ENCODE peak calls at places on chromosomes 4 and X, in ten cellular contexts. R is GM10248, C is sigmoid colon, I is progenitor cell of endocrine pancreas, E is hepatocyte, T is mammary epithelial cell, H is A549, K is foreskin fibroblast, N is fibroblast of mammary gland, G is astrocyte. Q is an unnamed sample.

GRCh38 chr4:2811830-2812599 is 19.1 kb downstream of the SH3BP2 start:
- DNase-seq in G (peak), I (no peak), C (peak), E (no peak), T (no peak), R (peak), N (peak), H (no peak), K (peak), Q (peak)

GRCh38 chr4:147325566-147325965 is 155.3 kb upstream of the EDNRA start:
- DNase-seq in H (no peak), G (no peak), R (no peak), E (no peak), N (peak), I (no peak), C (no peak), T (no peak), K (peak), Q (no peak)

GRCh38 chr4:28296239-28296638 is 1435.6 kb downstream of the STIM2 start:
- DNase-seq in N (no peak), K (no peak), R (no peak), I (no peak), H (no peak), T (no peak), C (no peak), G (no peak), E (no peak), Q (no peak)

GRCh38 chr4:35972814-35973213 is 271.5 kb downstream of the ARAP2 start:
- DNase-seq in C (no peak), G (no peak), K (no peak), I (no peak), H (no peak), T (no peak), R (no peak), N (no peak), E (no peak), Q (no peak)

GRCh38 chr4:145216532-145216931 is 36.1 kb upstream of the OTUD4 start:
- DNase-seq in T (peak), G (no peak), R (no peak), H (no peak), N (peak), E (no peak), C (no peak), I (no peak), K (peak), Q (no peak)

GRCh38 chr4:100738388-100739165 is 220.8 kb upstream of the EMCN start:
- DNase-seq in C (peak), H (peak), G (peak), N (peak), K (peak), E (peak), R (no peak), I (no peak), T (peak), Q (no peak)

GRCh38 chr4:17788956-17789355 is 7.5 kb upstream of the FAM184B start:
- DNase-seq in K (no peak), T (peak), N (no peak), R (no peak), I (no peak), E (no peak), C (no peak), H (no peak), G (peak), Q (no peak)

GRCh38 chrX:10744011-10744410 is 123.6 kb upstream of the MID1 start:
- DNase-seq in K (no peak), R (no peak), T (no peak), I (no peak), N (no peak), G (no peak), E (no peak), H (no peak), C (no peak), Q (no peak)

GRCh38 chr4:3295837-3296624 is 3.2 kb downstream of the RGS12 start:
- DNase-seq in C (no peak), I (no peak), E (no peak), H (no peak), R (no peak), G (no peak), N (no peak), T (no peak), K (no peak), Q (no peak)

DNA sequence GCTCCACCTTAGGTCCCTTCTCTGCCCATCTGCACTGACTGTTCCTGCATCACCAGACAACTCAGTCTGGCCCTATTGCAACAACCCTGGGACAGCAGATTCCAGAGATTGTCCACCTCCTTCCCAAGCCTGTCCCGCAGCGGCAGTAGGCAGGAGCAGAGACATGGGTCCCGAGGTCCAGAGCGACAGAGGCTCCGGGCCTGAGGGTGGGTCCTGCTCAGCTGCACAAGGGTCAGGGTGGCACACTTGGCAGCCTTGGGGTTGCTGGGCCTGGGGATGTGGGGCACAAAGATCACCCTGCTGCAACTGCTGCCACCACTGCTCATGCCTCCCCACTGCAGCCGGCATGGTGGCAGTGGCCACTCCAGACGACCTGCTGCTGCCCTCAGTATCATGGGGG is 674.5 kb downstream of the SH3BGRL start:
- DNase-seq in T (no peak), H (no peak), I (no peak), G (no peak), C (no peak), R (no peak), E (no peak), K (no peak), N (no peak), Q (no peak)
- TF ChIP-seq CTCF in T (no peak), H (no peak), I (no peak), G (no peak), C (no peak), R (no peak), E (no peak), K (no peak), N (no peak), Q (no peak)

GRCh38 chrX:118758511-118758910 is 31.1 kb downstream of the IL13RA1 start:
- DNase-seq in G (no peak), T (no peak), E (no peak), K (no peak), C (no peak), N (no peak), I (no peak), R (no peak), H (no peak), Q (no peak)

GRCh38 chrX:118763489-118763888 is 36.1 kb downstream of the IL13RA1 start:
- DNase-seq in K (no peak), T (no peak), R (no peak), G (no peak), H (no peak), C (no peak), E (no peak), N (no peak), I (no peak), Q (no peak)

GRCh38 chrX:118760025-118760424 is 32.6 kb downstream of the IL13RA1 start:
- DNase-seq in T (no peak), N (no peak), H (no peak), R (no peak), C (no peak), G (no peak), K (no peak), E (no peak), I (no peak), Q (no peak)

GRCh38 chrX:118764122-118764521 is 36.7 kb downstream of the IL13RA1 start:
- DNase-seq in G (no peak), E (no peak), R (no peak), K (no peak), T (no peak), H (no peak), C (no peak), N (no peak), I (no peak), Q (no peak)

GRCh38 chrX:118761950-118762725 is 34.7 kb downstream of the IL13RA1 start:
- DNase-seq in C (no peak), N (peak), I (no peak), R (no peak), K (no peak), T (no peak), E (no peak), G (no peak), H (no peak), Q (no peak)
- TF ChIP-seq CTCF in C (no peak), N (no peak), I (no peak), R (peak), K (no peak), T (no peak), E (peak), G (no peak), H (no peak), Q (no peak)

GRCh38 chrX:81411517-81411916 is 209.6 kb downstream of the SH3BGRL start:
- DNase-seq in K (no peak), G (no peak), I (no peak), N (no peak), E (no peak), R (no peak), H (no peak), T (no peak), C (no peak), Q (no peak)

GRCh38 chrX:81412428-81412827 is 210.5 kb downstream of the SH3BGRL start:
- DNase-seq in I (no peak), C (no peak), K (no peak), R (no peak), E (no peak), T (no peak), G (no peak), N (no peak), H (no peak), Q (no peak)

GRCh38 chrX:81414630-81415029 is 212.7 kb downstream of the SH3BGRL start:
- DNase-seq in T (no peak), E (no peak), C (no peak), N (peak), H (no peak), I (no peak), K (no peak), G (no peak), R (no peak), Q (no peak)
- TF ChIP-seq CTCF in T (peak), E (peak), C (no peak), N (no peak), H (peak), I (no peak), K (no peak), G (no peak), R (no peak), Q (no peak)

DNA sequence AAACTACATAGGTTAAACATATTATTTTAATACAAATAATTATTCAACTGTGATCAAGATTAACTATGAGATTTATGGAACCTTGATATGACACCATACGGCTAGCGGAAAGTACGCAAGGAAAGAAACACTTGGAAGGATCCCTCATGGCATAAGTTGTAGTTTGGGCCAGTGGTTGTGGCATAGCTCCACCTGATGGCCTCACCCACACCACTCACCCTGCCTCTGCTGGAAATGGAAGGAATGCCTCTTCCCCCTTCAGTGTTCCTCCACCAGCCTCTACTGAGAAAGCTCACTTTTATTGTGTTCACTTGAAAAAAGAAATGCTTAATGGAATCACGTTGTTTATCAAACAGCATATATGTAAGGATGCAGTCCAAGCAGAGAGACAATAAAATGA is 86.4 kb downstream of the BMP15 start:
- DNase-seq in G (no peak), I (no peak), N (no peak), H (no peak), T (no peak), C (no peak), K (no peak), R (no peak), E (no peak), Q (no peak)
- TF ChIP-seq CTCF in G (no peak), I (no peak), N (no peak), H (no peak), T (peak), C (no peak), K (no peak), R (no peak), E (no peak), Q (no peak)